ENCODE peak calls at places on chromosomes 2 and 18, in eight cellular contexts. One of them, this sample, is unnamed.

GRCh38 chr2:11502740-11503292 is 31.0 kb upstream of the GREB1 start:
- DNase-seq in KBM-7: no peak
- DNase-seq in KG1: no peak
- DNase-seq in psoas muscle: no peak
- DNase-seq in ELR: peak
- DNase-seq in posterior cingulate gyrus: no peak
- DNase-seq in Jurkat, Clone E6-1: no peak
- DNase-seq in stimulated activated effector memory CD8-positive, alpha-beta T cell treated with anti-CD3 and anti-CD28 coated beads, Interleukin-12 subunit alpha, Interleukin-12 subunit beta, amount 100 ng/mL, for 72 hours: no peak
- DNase-seq in this sample: peak

GRCh38 chr2:234979204-234980167 is 27.7 kb downstream of the SH3BP4 start:
- DNase-seq in KBM-7: no peak
- DNase-seq in KG1: no peak
- DNase-seq in psoas muscle: no peak
- DNase-seq in ELR: no peak
- DNase-seq in posterior cingulate gyrus: no peak
- DNase-seq in Jurkat, Clone E6-1: no peak
- DNase-seq in stimulated activated effector memory CD8-positive, alpha-beta T cell treated with anti-CD3 and anti-CD28 coated beads, Interleukin-12 subunit alpha, Interleukin-12 subunit beta, amount 100 ng/mL, for 72 hours: no peak
- DNase-seq in this sample: peak

GRCh38 chr2:154720642-154721041 is 22.1 kb downstream of the KCNJ3 start:
- DNase-seq in KBM-7: no peak
- DNase-seq in KG1: no peak
- DNase-seq in psoas muscle: no peak
- DNase-seq in ELR: no peak
- DNase-seq in posterior cingulate gyrus: no peak
- DNase-seq in Jurkat, Clone E6-1: no peak
- DNase-seq in stimulated activated effector memory CD8-positive, alpha-beta T cell treated with anti-CD3 and anti-CD28 coated beads, Interleukin-12 subunit alpha, Interleukin-12 subunit beta, amount 100 ng/mL, for 72 hours: no peak
- DNase-seq in this sample: no peak

GRCh38 chr2:55010149-55010591 is 40.1 kb downstream of the RTN4 start:
- DNase-seq in KBM-7: no peak
- DNase-seq in KG1: no peak
- DNase-seq in psoas muscle: peak
- DNase-seq in ELR: no peak
- DNase-seq in posterior cingulate gyrus: peak
- DNase-seq in Jurkat, Clone E6-1: no peak
- DNase-seq in stimulated activated effector memory CD8-positive, alpha-beta T cell treated with anti-CD3 and anti-CD28 coated beads, Interleukin-12 subunit alpha, Interleukin-12 subunit beta, amount 100 ng/mL, for 72 hours: no peak
- DNase-seq in this sample: peak

GRCh38 chr2:75586971-75587370 is 26.2 kb upstream of the EVA1A start:
- DNase-seq in KBM-7: no peak
- DNase-seq in KG1: no peak
- DNase-seq in psoas muscle: no peak
- DNase-seq in ELR: no peak
- DNase-seq in posterior cingulate gyrus: no peak
- DNase-seq in Jurkat, Clone E6-1: no peak
- DNase-seq in stimulated activated effector memory CD8-positive, alpha-beta T cell treated with anti-CD3 and anti-CD28 coated beads, Interleukin-12 subunit alpha, Interleukin-12 subunit beta, amount 100 ng/mL, for 72 hours: no peak
- DNase-seq in this sample: no peak

GRCh38 chr2:234957533-234958135 is 5.8 kb downstream of the SH3BP4 start:
- DNase-seq in KBM-7: no peak
- DNase-seq in KG1: no peak
- DNase-seq in psoas muscle: no peak
- DNase-seq in ELR: peak
- DNase-seq in posterior cingulate gyrus: no peak
- DNase-seq in Jurkat, Clone E6-1: no peak
- DNase-seq in stimulated activated effector memory CD8-positive, alpha-beta T cell treated with anti-CD3 and anti-CD28 coated beads, Interleukin-12 subunit alpha, Interleukin-12 subunit beta, amount 100 ng/mL, for 72 hours: no peak
- DNase-seq in this sample: no peak

GRCh38 chr18:35661483-35662146 is 80.1 kb downstream of the GALNT1 start:
- DNase-seq in KBM-7: peak
- DNase-seq in KG1: no peak
- DNase-seq in psoas muscle: no peak
- DNase-seq in ELR: peak
- DNase-seq in posterior cingulate gyrus: no peak
- DNase-seq in Jurkat, Clone E6-1: peak
- DNase-seq in stimulated activated effector memory CD8-positive, alpha-beta T cell treated with anti-CD3 and anti-CD28 coated beads, Interleukin-12 subunit alpha, Interleukin-12 subunit beta, amount 100 ng/mL, for 72 hours: no peak
- DNase-seq in this sample: no peak

GRCh38 chr2:16319425-16320245 is 346.0 kb downstream of the CYRIA start:
- DNase-seq in KBM-7: no peak
- DNase-seq in KG1: no peak
- DNase-seq in psoas muscle: no peak
- DNase-seq in ELR: no peak
- DNase-seq in posterior cingulate gyrus: no peak
- DNase-seq in Jurkat, Clone E6-1: no peak
- DNase-seq in stimulated activated effector memory CD8-positive, alpha-beta T cell treated with anti-CD3 and anti-CD28 coated beads, Interleukin-12 subunit alpha, Interleukin-12 subunit beta, amount 100 ng/mL, for 72 hours: no peak
- DNase-seq in this sample: no peak

GRCh38 chr2:7022956-7023467 is 105.8 kb downstream of the RNF144A start:
- DNase-seq in KBM-7: no peak
- DNase-seq in KG1: no peak
- DNase-seq in psoas muscle: no peak
- DNase-seq in ELR: no peak
- DNase-seq in posterior cingulate gyrus: no peak
- DNase-seq in Jurkat, Clone E6-1: no peak
- DNase-seq in stimulated activated effector memory CD8-positive, alpha-beta T cell treated with anti-CD3 and anti-CD28 coated beads, Interleukin-12 subunit alpha, Interleukin-12 subunit beta, amount 100 ng/mL, for 72 hours: no peak
- DNase-seq in this sample: no peak

GRCh38 chr2:72220170-72220569 is 72.5 kb upstream of the CYP26B1 start:
- DNase-seq in KBM-7: peak
- DNase-seq in KG1: no peak
- DNase-seq in psoas muscle: no peak
- DNase-seq in ELR: peak
- DNase-seq in posterior cingulate gyrus: no peak
- DNase-seq in Jurkat, Clone E6-1: peak
- DNase-seq in stimulated activated effector memory CD8-positive, alpha-beta T cell treated with anti-CD3 and anti-CD28 coated beads, Interleukin-12 subunit alpha, Interleukin-12 subunit beta, amount 100 ng/mL, for 72 hours: no peak
- DNase-seq in this sample: peak

GRCh38 chr2:84486436-84487115 is 27.5 kb upstream of the SUCLG1 start:
- DNase-seq in KBM-7: no peak
- DNase-seq in KG1: no peak
- DNase-seq in psoas muscle: no peak
- DNase-seq in ELR: no peak
- DNase-seq in posterior cingulate gyrus: no peak
- DNase-seq in Jurkat, Clone E6-1: no peak
- DNase-seq in stimulated activated effector memory CD8-positive, alpha-beta T cell treated with anti-CD3 and anti-CD28 coated beads, Interleukin-12 subunit alpha, Interleukin-12 subunit beta, amount 100 ng/mL, for 72 hours: no peak
- DNase-seq in this sample: peak

GRCh38 chr2:161223139-161223732 is 63.0 kb downstream of the TANK start:
- DNase-seq in KBM-7: peak
- DNase-seq in KG1: peak
- DNase-seq in psoas muscle: no peak
- DNase-seq in ELR: peak
- DNase-seq in posterior cingulate gyrus: no peak
- DNase-seq in Jurkat, Clone E6-1: peak
- DNase-seq in stimulated activated effector memory CD8-positive, alpha-beta T cell treated with anti-CD3 and anti-CD28 coated beads, Interleukin-12 subunit alpha, Interleukin-12 subunit beta, amount 100 ng/mL, for 72 hours: no peak
- DNase-seq in this sample: peak

GRCh38 chr2:191369034-191369433 is 123.8 kb downstream of the MYO1B start:
- DNase-seq in KBM-7: peak
- DNase-seq in KG1: no peak
- DNase-seq in psoas muscle: no peak
- DNase-seq in ELR: peak
- DNase-seq in posterior cingulate gyrus: no peak
- DNase-seq in Jurkat, Clone E6-1: no peak
- DNase-seq in stimulated activated effector memory CD8-positive, alpha-beta T cell treated with anti-CD3 and anti-CD28 coated beads, Interleukin-12 subunit alpha, Interleukin-12 subunit beta, amount 100 ng/mL, for 72 hours: no peak
- DNase-seq in this sample: peak

GRCh38 chr2:152036611-152037469 is 62.0 kb downstream of the CACNB4 start:
- DNase-seq in KBM-7: peak
- DNase-seq in KG1: peak
- DNase-seq in psoas muscle: peak
- DNase-seq in ELR: peak
- DNase-seq in posterior cingulate gyrus: peak
- DNase-seq in Jurkat, Clone E6-1: peak
- DNase-seq in stimulated activated effector memory CD8-positive, alpha-beta T cell treated with anti-CD3 and anti-CD28 coated beads, Interleukin-12 subunit alpha, Interleukin-12 subunit beta, amount 100 ng/mL, for 72 hours: peak
- DNase-seq in this sample: peak

GRCh38 chr2:95392730-95393455 is 9.6 kb upstream of the FAHD2A start:
- DNase-seq in KBM-7: no peak
- DNase-seq in KG1: no peak
- DNase-seq in psoas muscle: no peak
- DNase-seq in ELR: peak
- DNase-seq in posterior cingulate gyrus: no peak
- DNase-seq in Jurkat, Clone E6-1: no peak
- DNase-seq in stimulated activated effector memory CD8-positive, alpha-beta T cell treated with anti-CD3 and anti-CD28 coated beads, Interleukin-12 subunit alpha, Interleukin-12 subunit beta, amount 100 ng/mL, for 72 hours: no peak
- DNase-seq in this sample: no peak

GRCh38 chr2:21268197-21268870 is 144.6 kb downstream of the TDRD15 start:
- DNase-seq in KBM-7: no peak
- DNase-seq in KG1: no peak
- DNase-seq in psoas muscle: no peak
- DNase-seq in ELR: no peak
- DNase-seq in posterior cingulate gyrus: no peak
- DNase-seq in Jurkat, Clone E6-1: no peak
- DNase-seq in stimulated activated effector memory CD8-positive, alpha-beta T cell treated with anti-CD3 and anti-CD28 coated beads, Interleukin-12 subunit alpha, Interleukin-12 subunit beta, amount 100 ng/mL, for 72 hours: no peak
- DNase-seq in this sample: no peak

GRCh38 chr2:46749042-46749461 is 166.6 kb downstream of the MCFD2 start:
- DNase-seq in KBM-7: peak
- DNase-seq in KG1: no peak
- DNase-seq in psoas muscle: no peak
- DNase-seq in ELR: peak
- DNase-seq in posterior cingulate gyrus: no peak
- DNase-seq in Jurkat, Clone E6-1: no peak
- DNase-seq in stimulated activated effector memory CD8-positive, alpha-beta T cell treated with anti-CD3 and anti-CD28 coated beads, Interleukin-12 subunit alpha, Interleukin-12 subunit beta, amount 100 ng/mL, for 72 hours: no peak
- DNase-seq in this sample: peak

GRCh38 chr2:122307772-122308171 is 552.3 kb downstream of the TSN start:
- DNase-seq in KBM-7: no peak
- DNase-seq in KG1: no peak
- DNase-seq in psoas muscle: no peak
- DNase-seq in ELR: no peak
- DNase-seq in posterior cingulate gyrus: no peak
- DNase-seq in Jurkat, Clone E6-1: no peak
- DNase-seq in stimulated activated effector memory CD8-positive, alpha-beta T cell treated with anti-CD3 and anti-CD28 coated beads, Interleukin-12 subunit alpha, Interleukin-12 subunit beta, amount 100 ng/mL, for 72 hours: no peak
- DNase-seq in this sample: no peak

GRCh38 chr2:42819160-42819559 is 26.8 kb upstream of the HAAO start:
- DNase-seq in KBM-7: peak
- DNase-seq in KG1: no peak
- DNase-seq in psoas muscle: no peak
- DNase-seq in ELR: no peak
- DNase-seq in posterior cingulate gyrus: no peak
- DNase-seq in Jurkat, Clone E6-1: no peak
- DNase-seq in stimulated activated effector memory CD8-positive, alpha-beta T cell treated with anti-CD3 and anti-CD28 coated beads, Interleukin-12 subunit alpha, Interleukin-12 subunit beta, amount 100 ng/mL, for 72 hours: no peak
- DNase-seq in this sample: no peak

GRCh38 chr2:10042301-10043161 is 819 bp upstream of the KLF11 start:
- DNase-seq in KBM-7: no peak
- DNase-seq in KG1: no peak
- DNase-seq in psoas muscle: peak
- DNase-seq in ELR: peak
- DNase-seq in posterior cingulate gyrus: peak
- DNase-seq in Jurkat, Clone E6-1: no peak
- DNase-seq in stimulated activated effector memory CD8-positive, alpha-beta T cell treated with anti-CD3 and anti-CD28 coated beads, Interleukin-12 subunit alpha, Interleukin-12 subunit beta, amount 100 ng/mL, for 72 hours: no peak
- DNase-seq in this sample: peak

GRCh38 chr18:23484783-23485182 is 18.5 kb upstream of the RMC1 start:
- DNase-seq in KBM-7: no peak
- DNase-seq in KG1: no peak
- DNase-seq in psoas muscle: no peak
- DNase-seq in ELR: no peak
- DNase-seq in posterior cingulate gyrus: no peak
- DNase-seq in Jurkat, Clone E6-1: no peak
- DNase-seq in stimulated activated effector memory CD8-positive, alpha-beta T cell treated with anti-CD3 and anti-CD28 coated beads, Interleukin-12 subunit alpha, Interleukin-12 subunit beta, amount 100 ng/mL, for 72 hours: no peak
- DNase-seq in this sample: no peak

GRCh38 chr18:41593276-41593675 is 361.8 kb upstream of the PIK3C3 start:
- DNase-seq in KBM-7: no peak
- DNase-seq in KG1: no peak
- DNase-seq in psoas muscle: no peak
- DNase-seq in ELR: peak
- DNase-seq in posterior cingulate gyrus: no peak
- DNase-seq in Jurkat, Clone E6-1: no peak
- DNase-seq in stimulated activated effector memory CD8-positive, alpha-beta T cell treated with anti-CD3 and anti-CD28 coated beads, Interleukin-12 subunit alpha, Interleukin-12 subunit beta, amount 100 ng/mL, for 72 hours: no peak
- DNase-seq in this sample: peak

GRCh38 chr18:62759704-62760402 is 44.5 kb downstream of the PHLPP1 start:
- DNase-seq in KBM-7: no peak
- DNase-seq in KG1: no peak
- DNase-seq in psoas muscle: no peak
- DNase-seq in ELR: peak
- DNase-seq in posterior cingulate gyrus: no peak
- DNase-seq in Jurkat, Clone E6-1: no peak
- DNase-seq in stimulated activated effector memory CD8-positive, alpha-beta T cell treated with anti-CD3 and anti-CD28 coated beads, Interleukin-12 subunit alpha, Interleukin-12 subunit beta, amount 100 ng/mL, for 72 hours: no peak
- DNase-seq in this sample: peak

GRCh38 chr2:174004900-174005605 is 39.9 kb upstream of the SP3 start:
- DNase-seq in KBM-7: no peak
- DNase-seq in KG1: no peak
- DNase-seq in psoas muscle: peak
- DNase-seq in ELR: peak
- DNase-seq in posterior cingulate gyrus: no peak
- DNase-seq in Jurkat, Clone E6-1: no peak
- DNase-seq in stimulated activated effector memory CD8-positive, alpha-beta T cell treated with anti-CD3 and anti-CD28 coated beads, Interleukin-12 subunit alpha, Interleukin-12 subunit beta, amount 100 ng/mL, for 72 hours: no peak
- DNase-seq in this sample: peak

GRCh38 chr2:179817181-179817841 is 44.1 kb downstream of the ZNF385B start:
- DNase-seq in KBM-7: no peak
- DNase-seq in KG1: no peak
- DNase-seq in psoas muscle: no peak
- DNase-seq in ELR: peak
- DNase-seq in posterior cingulate gyrus: no peak
- DNase-seq in Jurkat, Clone E6-1: no peak
- DNase-seq in stimulated activated effector memory CD8-positive, alpha-beta T cell treated with anti-CD3 and anti-CD28 coated beads, Interleukin-12 subunit alpha, Interleukin-12 subunit beta, amount 100 ng/mL, for 72 hours: no peak
- DNase-seq in this sample: peak